ENCODE peak calls at places on chromosomes 3 and 15, in four cellular contexts. L, Y, O and K are unnamed samples.

GRCh38 chr15:36428102-36428845 is 151.2 kb upstream of the CDIN1 start:
- DNase-seq in O (peak; percentile 36), L (no peak), Y (no peak), K (peak; percentile 94)

GRCh38 chr15:77775851-77776250 is 143.1 kb upstream of the LINGO1 start:
- DNase-seq in L (no peak), O (no peak), Y (no peak), K (no peak)

GRCh38 chr15:72970965-72971746 is 81.1 kb upstream of the NEO1 start:
- DNase-seq in L (no peak), O (no peak), Y (no peak), K (no peak)

GRCh38 chr15:41483519-41483918 is 10.2 kb upstream of the ITPKA start:
- DNase-seq in O (no peak), L (no peak), Y (no peak), K (no peak)

GRCh38 chr3:177830411-177830849 is 633.1 kb upstream of the TBL1XR1 start:
- DNase-seq in O (no peak), L (no peak), Y (no peak), K (no peak)

GRCh38 chr3:49873623-49874022 is 3.9 kb upstream of the CAMKV start:
- DNase-seq in O (no peak), L (peak; percentile 56), Y (no peak), K (no peak)

GRCh38 chr15:72153269-72153668 is 35.1 kb downstream of the SENP8 start:
- DNase-seq in O (no peak), L (no peak), Y (no peak), K (no peak)

GRCh38 chr3:107082527-107082926 is 294.7 kb upstream of the CCDC54 start:
- DNase-seq in Y (no peak), L (no peak), O (no peak), K (no peak)

GRCh38 chr3:36647423-36647853 is 116.9 kb downstream of the DCLK3 start:
- DNase-seq in Y (no peak), L (no peak), O (no peak), K (no peak)

GRCh38 chr3:105284876-105285275 is 81.8 kb upstream of the ALCAM start:
- DNase-seq in Y (no peak), L (no peak), O (no peak), K (no peak)

GRCh38 chr3:10549617-10550228 is 44.3 kb upstream of the ATP2B2 start:
- DNase-seq in L (no peak), O (no peak), Y (no peak), K (no peak)

GRCh38 chr3:135926664-135927063 is 38.9 kb upstream of the PPP2R3A start:
- DNase-seq in Y (no peak), O (no peak), L (no peak), K (no peak)

GRCh38 chr3:196537319-196537984 is 22.3 kb upstream of the SMCO1 start:
- DNase-seq in L (peak; percentile 56), Y (peak; percentile 68), O (no peak), K (peak; percentile 44)

GRCh38 chr3:69823710-69824109 is 84.4 kb downstream of the MITF start:
- DNase-seq in Y (no peak), L (no peak), O (no peak), K (no peak)

GRCh38 chr3:157921767-157922166 is 184.5 kb downstream of the SHOX2 start:
- DNase-seq in L (no peak), O (no peak), Y (no peak), K (no peak)

GRCh38 chr15:101198820-101199219 is 53.0 kb downstream of the CHSY1 start:
- DNase-seq in O (no peak), Y (no peak), L (no peak), K (no peak)

GRCh38 chr3:126618021-126618420 is 36.9 kb downstream of the TXNRD3 start:
- DNase-seq in L (no peak), O (no peak), Y (no peak), K (no peak)

GRCh38 chr3:37218206-37218605 is 43.8 kb upstream of the LRRFIP2 start:
- DNase-seq in Y (no peak), L (no peak), O (no peak), K (no peak)

GRCh38 chr15:71471347-71471746 is 339.0 kb upstream of the NR2E3 start:
- DNase-seq in L (no peak), O (no peak), Y (no peak), K (no peak)

GRCh38 chr15:79978694-79979519 is 7.9 kb upstream of the BCL2A1 start:
- DNase-seq in L (no peak), O (no peak), Y (no peak), K (no peak)

GRCh38 chr3:72086051-72086711 is 301.2 kb upstream of the PROK2 start:
- DNase-seq in O (no peak), Y (no peak), L (no peak), K (peak; percentile 67)

GRCh38 chr15:89150762-89151305 is 62.6 kb downstream of the ABHD2 start:
- DNase-seq in Y (no peak), O (no peak), L (no peak), K (no peak)

GRCh38 chr3:173911446-173911845 is 513.9 kb downstream of the NLGN1 start:
- DNase-seq in L (no peak), Y (no peak), O (no peak), K (no peak)

GRCh38 chr15:84727429-84727828 is 11.5 kb upstream of the SEC11A start:
- DNase-seq in O (no peak), L (no peak), Y (no peak), K (no peak)

GRCh38 chr15:81950841-81951414 is 94.9 kb downstream of the MEX3B start:
- DNase-seq in Y (no peak), L (peak; percentile 9), O (no peak), K (peak; percentile 24)
- TF ChIP-seq TEAD4 in Y (no peak), L (no peak), O (no peak), K (no peak)

GRCh38 chr3:115659253-115659652 is 35.9 kb downstream of the GAP43 start:
- DNase-seq in L (no peak), Y (no peak), O (no peak), K (no peak)
- TF ChIP-seq TEAD4 in L (no peak), Y (no peak), O (no peak), K (no peak)

GRCh38 chr15:38477637-38478036 is 23.7 kb downstream of the FAM98B start:
- DNase-seq in O (no peak), L (no peak), Y (no peak), K (no peak)

GRCh38 chr15:38475361-38475760 is 21.4 kb downstream of the FAM98B start:
- DNase-seq in Y (no peak), L (no peak), O (no peak), K (no peak)

GRCh38 chr15:38474155-38474757 is 20.3 kb downstream of the FAM98B start:
- DNase-seq in O (no peak), Y (no peak), L (peak; percentile 62), K (peak; percentile 40)

GRCh38 chr15:38476120-38476519 is 22.2 kb downstream of the FAM98B start:
- DNase-seq in Y (no peak), L (no peak), O (no peak), K (no peak)

DNA sequence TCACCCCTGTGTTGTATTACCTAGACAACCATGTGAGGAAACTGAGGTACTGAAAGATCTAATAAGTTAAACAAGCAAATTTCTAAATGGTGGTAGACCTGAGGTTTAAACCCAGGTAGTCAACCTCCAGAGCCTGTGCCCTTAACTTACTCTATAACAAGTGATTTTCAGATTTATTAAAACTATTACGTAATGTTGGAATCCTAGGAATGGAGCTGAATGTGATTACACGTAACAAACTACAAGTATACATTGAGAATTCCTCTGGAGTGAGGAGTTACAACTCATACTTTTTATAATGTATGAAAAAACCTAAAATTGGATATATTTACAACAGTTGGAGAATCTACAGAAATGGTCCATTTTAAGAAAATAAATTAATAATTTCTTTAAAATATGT is 18.0 kb downstream of the FAM98B start:
- DNase-seq in Y (no peak), L (no peak), O (no peak), K (no peak)
- TF ChIP-seq TEAD4 in Y (no peak), L (no peak), O (no peak), K (no peak)

DNA sequence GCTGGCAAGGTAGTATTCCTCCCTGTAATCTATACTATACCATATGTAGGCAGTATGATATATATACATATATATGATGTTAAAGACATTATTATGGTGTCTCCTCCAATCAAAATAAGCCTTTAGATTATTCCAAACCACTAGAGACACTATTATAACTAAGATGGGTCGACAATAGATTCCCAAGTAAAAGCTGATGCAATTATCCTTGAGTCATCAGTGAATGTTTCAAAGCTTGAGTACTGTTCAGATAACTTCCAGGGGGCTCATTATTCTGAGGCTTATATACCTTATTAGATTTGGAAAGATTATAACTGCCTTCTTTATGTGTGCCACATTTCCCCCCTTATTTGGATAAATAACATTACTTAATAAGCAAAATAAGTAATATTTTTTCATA is 11.9 kb upstream of the C3orf38 start:
- DNase-seq in L (no peak), Y (no peak), O (no peak), K (no peak)
- TF ChIP-seq TEAD4 in L (no peak), Y (no peak), O (no peak), K (no peak)

DNA sequence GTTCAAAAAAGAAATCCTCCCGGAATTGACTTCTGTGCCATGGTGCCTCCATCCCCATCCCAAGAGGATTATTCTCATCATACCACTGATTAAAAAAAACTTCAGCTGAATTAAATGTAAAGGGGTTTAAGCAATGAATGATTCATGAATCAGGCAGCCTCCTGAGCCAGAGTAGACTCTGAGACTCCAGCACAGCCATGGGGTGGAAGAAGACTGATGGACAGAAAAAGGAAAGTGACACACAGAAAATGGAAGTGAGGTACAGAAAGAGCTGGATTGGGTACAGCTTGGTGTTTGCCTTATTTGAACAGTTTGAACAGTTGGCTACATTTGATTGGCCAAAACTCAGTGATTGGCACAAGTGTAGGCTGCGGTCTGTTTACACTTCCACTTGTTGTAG is 224.8 kb upstream of the ATP10A start:
- DNase-seq in O (no peak), Y (no peak), L (no peak), K (no peak)
- TF ChIP-seq TEAD4 in O (no peak), Y (no peak), L (no peak), K (no peak)